ENCODE peak calls at places on chromosomes 5 and 9, in ten cellular contexts. F is thoracic aorta; E is neural progenitor cell; O is activated CD8-positive, alpha-beta memory T cell treated with anti-CD3 and anti-CD28 coated beads, Interleukin-2, amount 50 U/mL, for 48 hours; S is naive thymus-derived CD8-positive, alpha-beta T cell; T is pulmonary artery endothelial cell; R is NCI-H1930; K is activated CD8-positive, alpha-beta T cell treated with anti-CD3 and anti-CD28 coated beads for 36 hours; A is frontal cortex; X is CD4-positive, CD25-positive, alpha-beta regulatory T cell. G is an unnamed sample.
A peak's percentile ranks its signal among the peaks of the same experiment; 100 is the strongest.

GRCh38 chr5:40622463-40623252 is 57.1 kb upstream of the PTGER4 start:
- DNase-seq in F (no peak), E (no peak), O (no peak), S (no peak), T (no peak), R (no peak), K (no peak), A (no peak), X (no peak), G (no peak)

GRCh38 chr9:84139296-84140100 is 158.9 kb downstream of the RMI1 start:
- DNase-seq in F (no peak), E (no peak), O (no peak), S (no peak), T (peak; percentile 86), R (peak; percentile 51), K (no peak), A (peak; percentile 40), X (no peak), G (no peak)

GRCh38 chr5:146283344-146283761 is 55.3 kb upstream of the POU4F3 start:
- DNase-seq in F (no peak), E (no peak), O (no peak), S (no peak), T (peak; percentile 13), R (no peak), K (no peak), A (no peak), X (no peak), G (no peak)

GRCh38 chr5:149724130-149724850 is 5.8 kb upstream of the PPARGC1B start:
- DNase-seq in F (no peak), E (no peak), O (peak; percentile 47), S (peak; percentile 11), T (no peak), R (no peak), K (peak; percentile 23), A (no peak), X (no peak), G (no peak)

GRCh38 chr9:134375430-134376385 is 49.5 kb downstream of the RXRA start:
- DNase-seq in F (no peak), E (peak; percentile 42), O (no peak), S (no peak), T (no peak), R (no peak), K (no peak), A (peak; percentile 75), X (no peak), G (no peak)

GRCh38 chr9:98808411-98808815 is 943 bp downstream of the GALNT12 start:
- DNase-seq in F (no peak), E (no peak), O (no peak), S (peak; percentile 12), T (no peak), R (no peak), K (peak; percentile 32), A (no peak), X (no peak), G (no peak)

GRCh38 chr5:74516217-74516636 is 124.3 kb downstream of the ENC1 start:
- DNase-seq in F (no peak), E (peak; percentile 54), O (no peak), S (no peak), T (no peak), R (no peak), K (no peak), A (no peak), X (no peak), G (no peak)

GRCh38 chr5:133052317-133053175 is 733 bp downstream of the HSPA4 start:
- DNase-seq in F (no peak), E (peak; percentile 66), O (peak; percentile 86), S (peak; percentile 33), T (no peak), R (no peak), K (peak; percentile 70), A (peak; percentile 22), X (peak; percentile 43), G (peak; percentile 27)

GRCh38 chr5:30505014-30505886 is 688.2 kb upstream of the CDH6 start:
- DNase-seq in F (no peak), E (peak; percentile 44), O (no peak), S (no peak), T (no peak), R (peak; percentile 49), K (no peak), A (no peak), X (no peak), G (no peak)

GRCh38 chr5:180519098-180519497 is 24.9 kb downstream of the CNOT6 start:
- DNase-seq in F (no peak), E (no peak), O (no peak), S (no peak), T (no peak), R (no peak), K (no peak), A (no peak), X (no peak), G (no peak)

GRCh38 chr5:116883875-116884274 is 309.3 kb upstream of the SEMA6A start:
- DNase-seq in F (no peak), E (no peak), O (no peak), S (no peak), T (no peak), R (no peak), K (no peak), A (no peak), X (no peak), G (no peak)

GRCh38 chr5:16880547-16880946 is 55.5 kb downstream of the MYO10 start:
- DNase-seq in F (no peak), E (no peak), O (no peak), S (no peak), T (no peak), R (no peak), K (no peak), A (no peak), X (no peak), G (no peak)

GRCh38 chr9:124782661-124783574 is 6.0 kb downstream of the OLFML2A start:
- DNase-seq in F (no peak), E (no peak), O (peak; percentile 39), S (no peak), T (no peak), R (no peak), K (no peak), A (no peak), X (no peak), G (no peak)

GRCh38 chr9:99573883-99574282 is 247.8 kb upstream of the NR4A3 start:
- DNase-seq in F (no peak), E (no peak), O (no peak), S (no peak), T (no peak), R (no peak), K (no peak), A (no peak), X (no peak), G (no peak)

GRCh38 chr9:129351058-129351641 is 173.1 kb upstream of the IER5L start:
- DNase-seq in F (no peak), E (peak; percentile 89), O (no peak), S (no peak), T (no peak), R (no peak), K (no peak), A (no peak), X (no peak), G (no peak)

GRCh38 chr9:5559659-5560058 is 49.3 kb downstream of the PDCD1LG2 start:
- DNase-seq in F (no peak), E (no peak), O (no peak), S (no peak), T (no peak), R (no peak), K (no peak), A (no peak), X (no peak), G (no peak)

GRCh38 chr9:34606190-34606589 is 5.7 kb downstream of the RPP25L start:
- DNase-seq in F (no peak), E (no peak), O (no peak), S (no peak), T (no peak), R (no peak), K (no peak), A (no peak), X (no peak), G (no peak)

GRCh38 chr9:114525505-114525904 is 20.2 kb upstream of the WHRN start:
- DNase-seq in F (no peak), E (no peak), O (no peak), S (no peak), T (no peak), R (no peak), K (no peak), A (no peak), X (no peak), G (no peak)

GRCh38 chr5:44022622-44023021 is 366.6 kb downstream of the FGF10 start:
- DNase-seq in F (no peak), E (no peak), O (no peak), S (no peak), T (no peak), R (no peak), K (no peak), A (no peak), X (no peak), G (no peak)

GRCh38 chr5:173538654-173539053 is 77.8 kb downstream of the BOD1 start:
- DNase-seq in F (no peak), E (no peak), O (no peak), S (no peak), T (no peak), R (no peak), K (no peak), A (no peak), X (no peak), G (no peak)

GRCh38 chr5:168327451-168327850 is 36.0 kb downstream of the WWC1 start:
- DNase-seq in F (no peak), E (no peak), O (no peak), S (no peak), T (no peak), R (no peak), K (no peak), A (no peak), X (no peak), G (no peak)

GRCh38 chr5:142807378-142807911 is 37.3 kb downstream of the ARHGAP26 start:
- DNase-seq in F (no peak), E (no peak), O (no peak), S (no peak), T (no peak), R (no peak), K (no peak), A (no peak), X (no peak), G (no peak)

GRCh38 chr9:121707477-121708424 is 56.3 kb downstream of the DAB2IP start:
- DNase-seq in F (no peak), E (no peak), O (no peak), S (no peak), T (no peak), R (no peak), K (peak; percentile 33), A (no peak), X (no peak), G (no peak)

GRCh38 chr5:39476466-39477215 is 51.9 kb upstream of the DAB2 start:
- DNase-seq in F (no peak), E (no peak), O (no peak), S (no peak), T (peak; percentile 43), R (no peak), K (no peak), A (no peak), X (no peak), G (no peak)

GRCh38 chr5:151923865-151924264 is 786 bp downstream of the GLRA1 start:
- DNase-seq in F (no peak), E (peak; percentile 68), O (no peak), S (no peak), T (no peak), R (no peak), K (no peak), A (no peak), X (no peak), G (no peak)

GRCh38 chr5:127003798-127004495 is 26.4 kb downstream of the MARCHF3 start:
- DNase-seq in F (no peak), E (no peak), O (no peak), S (no peak), T (no peak), R (no peak), K (no peak), A (no peak), X (no peak), G (no peak)

GRCh38 chr5:142783601-142784291 is 13.6 kb downstream of the ARHGAP26 start:
- DNase-seq in F (no peak), E (peak; percentile 43), O (peak; percentile 75), S (no peak), T (no peak), R (no peak), K (peak; percentile 90), A (no peak), X (no peak), G (no peak)

GRCh38 chr5:136329791-136330190 is 35.6 kb downstream of the TRPC7 start:
- DNase-seq in F (no peak), E (no peak), O (no peak), S (no peak), T (no peak), R (no peak), K (no peak), A (no peak), X (no peak), G (no peak)

G was measured in T-cell.